ENCODE peak calls at places on chromosomes 1 and 21, in seven cellular contexts. Y is heart right ventricle, Q is tibial artery, M is SK-N-SH, W is ovary, G is mammary epithelial cell, B is cardiac fibroblast. R is an unnamed sample.

GRCh38 chr1:68973459-68974244 is 476.8 kb upstream of the DEPDC1 start:
- DNase-seq in Y (no peak), Q (no peak), M (no peak), W (no peak), G (peak), B (peak), R (no peak)

GRCh38 chr1:42173155-42173933 is 8.8 kb upstream of the GUCA2A start:
- DNase-seq in Y (peak), Q (no peak), M (peak), W (peak), G (peak), B (peak), R (no peak)

GRCh38 chr1:178134061-178134460 is 40.2 kb downstream of the RASAL2 start:
- DNase-seq in Y (no peak), Q (peak), M (no peak), W (no peak), G (peak), B (peak), R (no peak)

GRCh38 chr21:41932191-41932575 is 21.6 kb downstream of the C2CD2 start:
- DNase-seq in Y (no peak), Q (no peak), M (no peak), W (peak), G (peak), B (peak), R (peak)

GRCh38 chr1:86596891-86597290 is 50.0 kb downstream of the CLCA4 start:
- DNase-seq in Y (no peak), Q (no peak), M (no peak), W (no peak), G (peak), B (no peak), R (no peak)

GRCh38 chr1:232943679-232944252 is 6.6 kb upstream of the NTPCR start:
- DNase-seq in Y (no peak), Q (no peak), M (no peak), W (peak), G (no peak), B (no peak), R (no peak)

GRCh38 chr1:201153474-201154388 is 543 bp downstream of the TMEM9 start:
- DNase-seq in Y (no peak), Q (peak), M (no peak), W (no peak), G (no peak), B (no peak), R (no peak)

GRCh38 chr1:234221601-234222000 is 151.7 kb upstream of the COA6 start:
- DNase-seq in Y (no peak), Q (no peak), M (no peak), W (no peak), G (no peak), B (no peak), R (no peak)

GRCh38 chr1:59178339-59178744 is 118.6 kb upstream of the FGGY start:
- DNase-seq in Y (peak), Q (peak), M (no peak), W (peak), G (no peak), B (peak), R (no peak)

GRCh38 chr1:210496063-210496462 is 167.4 kb downstream of the HHAT start:
- DNase-seq in Y (peak), Q (no peak), M (no peak), W (no peak), G (peak), B (peak), R (peak)

GRCh38 chr1:59391216-59392179 is 94.6 kb downstream of the FGGY start:
- DNase-seq in Y (no peak), Q (no peak), M (no peak), W (no peak), G (no peak), B (no peak), R (no peak)

GRCh38 chr1:230141002-230141648 is 74.1 kb downstream of the GALNT2 start:
- DNase-seq in Y (no peak), Q (no peak), M (no peak), W (no peak), G (no peak), B (peak), R (no peak)

GRCh38 chr21:45888361-45889009 is 93.1 kb upstream of the COL6A1 start:
- DNase-seq in Y (no peak), Q (no peak), M (no peak), W (no peak), G (no peak), B (no peak), R (no peak)

GRCh38 chr1:11174271-11174942 is 14.7 kb upstream of the ANGPTL7 start:
- DNase-seq in Y (no peak), Q (no peak), M (no peak), W (no peak), G (no peak), B (no peak), R (no peak)

GRCh38 chr1:172180886-172181285 is 239.6 kb upstream of the C1orf105 start:
- DNase-seq in Y (peak), Q (peak), M (no peak), W (peak), G (peak), B (peak), R (peak)

GRCh38 chr1:182281541-182281940 is 110.0 kb downstream of the GLUL start:
- DNase-seq in Y (no peak), Q (no peak), M (no peak), W (no peak), G (no peak), B (no peak), R (no peak)

GRCh38 chr1:181483561-181484291 is 409 bp downstream of the CACNA1E start:
- DNase-seq in Y (no peak), Q (no peak), M (no peak), W (no peak), G (no peak), B (no peak), R (no peak)

GRCh38 chr1:94259635-94260289 is 22.4 kb upstream of the ARHGAP29 start:
- DNase-seq in Y (no peak), Q (no peak), M (no peak), W (no peak), G (no peak), B (peak), R (no peak)

GRCh38 chr1:168737446-168737845 is 8.4 kb upstream of the DPT start:
- DNase-seq in Y (no peak), Q (no peak), M (no peak), W (no peak), G (no peak), B (no peak), R (no peak)

GRCh38 chr1:155646307-155646706 is 36.3 kb downstream of the MSTO1 start:
- DNase-seq in Y (no peak), Q (peak), M (no peak), W (no peak), G (peak), B (peak), R (no peak)

GRCh38 chr1:2330035-2330434 is 61.3 kb downstream of the MORN1 start:
- DNase-seq in Y (no peak), Q (no peak), M (no peak), W (no peak), G (no peak), B (no peak), R (no peak)

GRCh38 chr1:220391426-220391825 is 119.2 kb upstream of the RAB3GAP2 start:
- DNase-seq in Y (no peak), Q (no peak), M (no peak), W (no peak), G (peak), B (no peak), R (no peak)

GRCh38 chr1:10773851-10774614 is 22.4 kb downstream of the CASZ1 start:
- DNase-seq in Y (no peak), Q (no peak), M (no peak), W (no peak), G (no peak), B (no peak), R (no peak)

GRCh38 chr21:46050651-46051378 is 47.1 kb upstream of the COL6A2 start:
- DNase-seq in Y (no peak), Q (no peak), M (no peak), W (peak), G (no peak), B (no peak), R (no peak)

GRCh38 chr1:39317111-39317510 is 112.6 kb downstream of the MACF1 start:
- DNase-seq in Y (no peak), Q (no peak), M (no peak), W (no peak), G (no peak), B (no peak), R (no peak)

GRCh38 chr21:28767523-28767922 is 225.2 kb downstream of the LTN1 start:
- DNase-seq in Y (no peak), Q (no peak), M (no peak), W (no peak), G (no peak), B (no peak), R (no peak)

GRCh38 chr21:15241997-15242767 is 177.4 kb upstream of the NRIP1 start:
- DNase-seq in Y (no peak), Q (no peak), M (no peak), W (no peak), G (peak), B (no peak), R (no peak)

GRCh38 chr1:29754608-29755375 is 518.5 kb downstream of the PTPRU start:
- DNase-seq in Y (no peak), Q (no peak), M (no peak), W (no peak), G (no peak), B (no peak), R (no peak)

GRCh38 chr1:69737527-69738176 is 169.9 kb downstream of the LRRC7 start:
- DNase-seq in Y (no peak), Q (no peak), M (peak), W (no peak), G (peak), B (peak), R (peak)

GRCh38 chr1:204080163-204080903 is 7.4 kb downstream of the SOX13 start:
- DNase-seq in Y (peak), Q (peak), M (peak), W (peak), G (peak), B (peak), R (no peak)

GRCh38 chr1:248787430-248787829 is 31.9 kb upstream of the LYPD8 start:
- DNase-seq in Y (no peak), Q (no peak), M (no peak), W (no peak), G (no peak), B (no peak), R (no peak)

GRCh38 chr21:25457411-25457810 is 149.9 kb downstream of the MRPL39 start:
- DNase-seq in Y (no peak), Q (no peak), M (no peak), W (no peak), G (peak), B (peak), R (peak)

GRCh38 chr1:89087241-89087640 is 22.2 kb upstream of the GBP1 start:
- DNase-seq in Y (no peak), Q (no peak), M (no peak), W (no peak), G (no peak), B (no peak), R (no peak)

GRCh38 chr21:45236481-45236880 is 51.2 kb downstream of the POFUT2 start:
- DNase-seq in Y (no peak), Q (no peak), M (no peak), W (no peak), G (no peak), B (no peak), R (no peak)

GRCh38 chr1:117033149-117033548 is 27.0 kb upstream of the TTF2 start:
- DNase-seq in Y (no peak), Q (no peak), M (no peak), W (no peak), G (no peak), B (no peak), R (no peak)

GRCh38 chr1:85850238-85850637 is 142.0 kb upstream of the ZNHIT6 start:
- DNase-seq in Y (no peak), Q (no peak), M (no peak), W (no peak), G (peak), B (peak), R (peak)

GRCh38 chr1:33247537-33247936 is 8.8 kb upstream of the ZNF362 start:
- DNase-seq in Y (no peak), Q (no peak), M (no peak), W (no peak), G (no peak), B (no peak), R (no peak)

GRCh38 chr1:30191154-30191702 is 532.2 kb downstream of the MATN1 start:
- DNase-seq in Y (no peak), Q (no peak), M (peak), W (peak), G (no peak), B (peak), R (peak)

GRCh38 chr1:205766038-205766437 is 9.2 kb downstream of the RAB29 start:
- DNase-seq in Y (no peak), Q (no peak), M (no peak), W (no peak), G (peak), B (peak), R (no peak)

GRCh38 chr1:227559926-227560325 is 3.4 kb upstream of the ZNF678 start:
- DNase-seq in Y (no peak), Q (no peak), M (no peak), W (no peak), G (no peak), B (no peak), R (no peak)

GRCh38 chr1:227561303-227561702 is 2.1 kb upstream of the ZNF678 start:
- DNase-seq in Y (no peak), Q (no peak), M (peak), W (no peak), G (no peak), B (no peak), R (no peak)

GRCh38 chr1:227562037-227562436 is 1.3 kb upstream of the ZNF678 start:
- DNase-seq in Y (no peak), Q (no peak), M (peak), W (no peak), G (no peak), B (no peak), R (no peak)

GRCh38 chr1:227560393-227560792 is 3.0 kb upstream of the ZNF678 start:
- DNase-seq in Y (no peak), Q (no peak), M (no peak), W (no peak), G (no peak), B (no peak), R (no peak)

DNA sequence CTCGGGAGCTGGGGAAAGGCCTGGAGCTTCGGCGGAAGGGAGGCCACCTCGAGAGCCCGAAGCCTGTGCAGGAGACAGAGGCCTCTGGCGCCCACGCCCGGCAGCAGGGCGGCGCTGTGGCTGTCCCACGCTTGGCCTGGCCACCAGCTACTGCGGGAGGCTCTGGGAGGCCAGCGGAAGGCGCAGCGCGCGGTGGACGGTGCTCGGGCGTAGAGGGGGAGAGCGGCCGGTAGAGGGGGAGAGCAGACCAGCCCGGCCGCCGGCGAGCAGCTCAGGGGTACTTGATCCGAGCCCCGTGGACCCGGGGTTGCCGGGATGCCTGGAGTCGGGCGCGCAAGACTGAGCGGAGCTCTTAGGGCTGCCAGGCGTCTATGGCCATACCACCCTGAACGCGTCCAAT is 2.5 kb upstream of the ZNF678 start:
- DNase-seq in Y (no peak), Q (no peak), M (no peak), W (no peak), G (no peak), B (no peak), R (no peak)
- H3K4me3 ChIP-seq in Y (peak), Q (peak), M (no peak), W (no peak), G (no peak), B (no peak), R (no peak)

GRCh38 chr1:166573199-166573598 is 266.1 kb upstream of the POGK start:
- DNase-seq in Y (no peak), Q (no peak), M (no peak), W (no peak), G (no peak), B (no peak), R (no peak)

DNA sequence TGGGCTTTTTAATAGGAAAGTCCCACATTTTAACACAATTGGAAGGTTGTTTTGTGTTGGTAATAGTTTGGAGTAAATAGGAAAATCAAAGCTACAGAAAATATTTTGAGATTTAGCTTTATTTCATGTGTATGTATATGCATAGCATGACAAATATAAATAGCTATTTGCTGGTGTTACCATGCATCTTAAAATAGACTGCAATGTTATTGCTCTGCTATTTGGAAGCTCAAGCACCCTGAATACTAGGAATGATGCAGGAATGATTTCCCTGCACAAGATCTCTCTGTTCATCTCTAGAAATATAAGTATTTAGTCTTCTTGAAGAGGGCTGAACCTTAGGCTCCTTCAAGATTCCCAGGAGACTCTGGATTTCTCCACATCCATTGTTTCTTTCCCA is 268.3 kb upstream of the POGK start:
- DNase-seq in Y (no peak), Q (no peak), M (no peak), W (no peak), G (no peak), B (no peak), R (no peak)
- TF ChIP-seq CTCF in Y (no peak), Q (no peak), M (no peak), W (no peak), G (no peak), B (no peak), R (no peak)

GRCh38 chr1:225474439-225474985 is 46.7 kb upstream of the LBR start:
- DNase-seq in Y (no peak), Q (peak), M (no peak), W (no peak), G (no peak), B (no peak), R (no peak)

GRCh38 chr1:225476538-225476988 is 48.7 kb upstream of the LBR start:
- DNase-seq in Y (no peak), Q (no peak), M (no peak), W (peak), G (no peak), B (no peak), R (no peak)

GRCh38 chr1:225477296-225477911 is 49.6 kb upstream of the LBR start:
- DNase-seq in Y (no peak), Q (no peak), M (no peak), W (peak), G (no peak), B (no peak), R (no peak)

GRCh38 chr1:225476100-225476511 is 48.3 kb upstream of the LBR start:
- DNase-seq in Y (no peak), Q (no peak), M (no peak), W (peak), G (no peak), B (no peak), R (no peak)

GRCh38 chr1:225474986-225475820 is 47.4 kb upstream of the LBR start:
- DNase-seq in Y (peak), Q (peak), M (peak), W (peak), G (peak), B (peak), R (no peak)
- H3K4me3 ChIP-seq in Y (peak), Q (no peak), M (peak), W (no peak), G (peak), B (peak), R (no peak)

GRCh38 chr1:27491748-27492700 is 2.1 kb upstream of the WASF2 start:
- DNase-seq in Y (peak), Q (peak), M (no peak), W (peak), G (no peak), B (no peak), R (no peak)

GRCh38 chr1:27489973-27490741 is at the start of gene WASF2:
- DNase-seq in Y (peak), Q (peak), M (peak), W (peak), G (peak), B (peak), R (peak)

GRCh38 chr1:27488523-27489138 is 1.3 kb downstream of the WASF2 start:
- DNase-seq in Y (no peak), Q (peak), M (no peak), W (no peak), G (peak), B (peak), R (no peak)

GRCh38 chr1:27485363-27485762 is 4.6 kb downstream of the WASF2 start:
- DNase-seq in Y (no peak), Q (no peak), M (no peak), W (no peak), G (no peak), B (no peak), R (no peak)

DNA sequence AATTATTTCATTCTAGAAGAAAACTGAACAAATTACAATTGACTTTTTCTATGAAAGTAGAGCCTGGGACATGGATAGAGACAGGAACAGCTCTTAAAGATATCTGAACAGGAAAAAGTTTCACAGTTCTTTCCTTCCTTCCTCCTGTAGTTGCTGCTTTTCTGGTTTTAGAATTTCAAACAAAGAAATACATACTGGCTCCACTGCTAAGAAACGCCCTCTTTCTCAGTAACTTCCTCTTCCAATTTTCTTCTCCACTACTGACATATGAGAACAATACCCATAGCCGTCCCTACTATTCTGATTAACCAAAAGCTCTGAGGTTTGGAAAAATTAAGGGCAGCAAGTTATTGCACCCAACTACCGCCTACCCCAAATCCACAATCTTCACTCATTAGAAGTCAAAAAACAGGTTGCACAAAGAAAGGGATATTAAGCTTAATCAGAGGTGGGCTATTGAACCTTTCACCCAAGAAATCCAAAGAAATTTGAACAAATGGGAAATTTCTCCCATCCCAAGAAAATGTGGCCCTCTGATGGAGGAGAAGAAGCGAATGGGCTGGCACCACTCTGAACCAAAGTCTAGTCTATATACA is 1.9 kb downstream of the WASF2 start:
- DNase-seq in Y (no peak), Q (no peak), M (no peak), W (no peak), G (no peak), B (peak), R (no peak)
- TF ChIP-seq CTCF in Y (no peak), Q (no peak), M (no peak), W (no peak), G (no peak), B (no peak), R (no peak)

GRCh38 chr1:21296509-21297354 is 6.5 kb upstream of the ECE1 start:
- DNase-seq in Y (no peak), Q (no peak), M (no peak), W (no peak), G (no peak), B (no peak), R (no peak)

GRCh38 chr1:21293537-21294265 is 3.4 kb upstream of the ECE1 start:
- DNase-seq in Y (no peak), Q (no peak), M (no peak), W (no peak), G (no peak), B (no peak), R (no peak)

GRCh38 chr1:21294266-21295058 is 4.2 kb upstream of the ECE1 start:
- DNase-seq in Y (no peak), Q (no peak), M (no peak), W (no peak), G (peak), B (peak), R (no peak)

GRCh38 chr1:21295059-21295401 is 4.8 kb upstream of the ECE1 start:
- DNase-seq in Y (no peak), Q (no peak), M (no peak), W (no peak), G (no peak), B (peak), R (no peak)

GRCh38 chr1:21295545-21295944 is 5.3 kb upstream of the ECE1 start:
- DNase-seq in Y (no peak), Q (no peak), M (no peak), W (no peak), G (no peak), B (no peak), R (no peak)
- H3K4me3 ChIP-seq in Y (no peak), Q (no peak), M (no peak), W (no peak), G (no peak), B (no peak), R (no peak)

R was measured in BJ.